ENCODE peak calls at places on chromosomes 12 and 14, in five cellular contexts. P is neural crest cell, A is AG10803, O is endothelial cell, T is epithelial cell of esophagus. B is an unnamed sample.

GRCh38 chr12:123164222-123164621 is 13.3 kb upstream of the PITPNM2 start:
- DNase-seq in P (no peak), O (no peak), T (peak; percentile 64), A (no peak), B (no peak)

GRCh38 chr12:131052891-131053290 is 99.2 kb downstream of the ADGRD1 start:
- DNase-seq in P (no peak), T (no peak), O (no peak), A (no peak), B (no peak)

GRCh38 chr14:23433457-23433856 is 2.0 kb downstream of the MYH7 start:
- DNase-seq in T (no peak), A (no peak), O (no peak), P (no peak), B (no peak)

GRCh38 chr14:38297681-38298080 is 41.8 kb upstream of the CLEC14A start:
- DNase-seq in A (peak; percentile 46), T (no peak), O (no peak), P (no peak), B (no peak)

GRCh38 chr12:68113644-68114043 is 45.9 kb downstream of the IFNG start:
- DNase-seq in O (no peak), P (no peak), T (peak; percentile 29), A (no peak), B (no peak)

GRCh38 chr14:61598980-61599379 is 96.3 kb upstream of the HIF1A start:
- DNase-seq in O (no peak), A (no peak), P (no peak), T (no peak), B (no peak)

GRCh38 chr12:92360543-92360942 is 214.9 kb upstream of the BTG1 start:
- DNase-seq in T (no peak), P (no peak), O (no peak), A (no peak), B (no peak)

GRCh38 chr14:55448146-55448614 is 7.8 kb upstream of the TBPL2 start:
- DNase-seq in P (no peak), A (peak; percentile 91), O (no peak), T (peak; percentile 98), B (no peak)

GRCh38 chr14:72518809-72519377 is 375.0 kb downstream of the DPF3 start:
- DNase-seq in A (no peak), P (no peak), T (no peak), O (no peak), B (no peak)

GRCh38 chr14:75221797-75222196 is 45.4 kb upstream of the TMED10 start:
- DNase-seq in T (peak; percentile 77), A (no peak), P (no peak), O (no peak), B (no peak)

GRCh38 chr12:44930972-44931600 is 55.0 kb upstream of the NELL2 start:
- DNase-seq in O (no peak), P (no peak), A (peak; percentile 69), T (peak; percentile 66), B (peak; percentile 20)

GRCh38 chr14:71117839-71118743 is 210.8 kb downstream of the PCNX1 start:
- DNase-seq in T (peak; percentile 95), O (no peak), P (no peak), A (peak; percentile 57), B (no peak)

GRCh38 chr14:71403673-71404072 is 496.4 kb downstream of the PCNX1 start:
- DNase-seq in T (peak; percentile 70), A (no peak), O (peak; percentile 6), P (no peak), B (no peak)

GRCh38 chr14:92637228-92637627 is 111.2 kb downstream of the LGMN start:
- DNase-seq in O (no peak), P (peak; percentile 18), T (no peak), A (no peak), B (peak; percentile 35)

DNA sequence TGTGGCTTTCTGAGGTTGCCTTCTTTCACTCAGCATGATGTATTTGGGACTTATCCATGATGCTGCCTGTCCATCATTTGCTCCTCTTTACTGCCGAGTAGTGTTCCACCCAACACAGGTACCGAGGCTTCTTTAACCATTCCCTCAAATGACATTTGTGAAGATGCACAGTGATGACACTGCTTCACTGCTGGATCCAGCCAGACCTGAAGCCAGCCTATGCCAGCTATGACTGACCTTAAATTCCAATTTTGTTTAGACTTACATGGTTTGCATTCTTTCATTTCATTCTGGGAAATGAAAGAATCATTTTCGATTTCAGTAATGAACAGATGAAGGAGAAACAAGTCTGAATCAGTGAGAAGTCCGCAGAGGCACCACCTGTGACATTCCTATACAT is 271.0 kb downstream of the AACS start:
- DNase-seq in O (no peak), T (no peak), A (no peak), P (no peak), B (no peak)
- TF ChIP-seq CTCF in O (no peak), T (no peak), A (no peak), P (no peak), B (no peak)

GRCh38 chr14:51369814-51370213 is 129.8 kb downstream of the TMX1 start:
- DNase-seq in P (no peak), T (no peak), O (peak; percentile 5), A (no peak), B (no peak)
- TF ChIP-seq CTCF in P (peak; percentile 52), T (peak; percentile 7), O (peak; percentile 51), A (peak; percentile 6), B (peak; percentile 17)

GRCh38 chr12:88944403-88944802 is 364.1 kb upstream of the KITLG start:
- DNase-seq in T (peak; percentile 81), O (no peak), P (no peak), A (peak; percentile 11), B (no peak)

GRCh38 chr12:88945041-88945732 is 364.9 kb upstream of the KITLG start:
- DNase-seq in A (no peak), T (no peak), P (no peak), O (no peak), B (no peak)

GRCh38 chr12:88951177-88951576 is 370.9 kb upstream of the KITLG start:
- DNase-seq in P (no peak), T (no peak), O (no peak), A (no peak), B (no peak)

GRCh38 chr12:88947486-88948043 is 367.3 kb upstream of the KITLG start:
- DNase-seq in O (no peak), T (no peak), A (no peak), P (no peak), B (no peak)

DNA sequence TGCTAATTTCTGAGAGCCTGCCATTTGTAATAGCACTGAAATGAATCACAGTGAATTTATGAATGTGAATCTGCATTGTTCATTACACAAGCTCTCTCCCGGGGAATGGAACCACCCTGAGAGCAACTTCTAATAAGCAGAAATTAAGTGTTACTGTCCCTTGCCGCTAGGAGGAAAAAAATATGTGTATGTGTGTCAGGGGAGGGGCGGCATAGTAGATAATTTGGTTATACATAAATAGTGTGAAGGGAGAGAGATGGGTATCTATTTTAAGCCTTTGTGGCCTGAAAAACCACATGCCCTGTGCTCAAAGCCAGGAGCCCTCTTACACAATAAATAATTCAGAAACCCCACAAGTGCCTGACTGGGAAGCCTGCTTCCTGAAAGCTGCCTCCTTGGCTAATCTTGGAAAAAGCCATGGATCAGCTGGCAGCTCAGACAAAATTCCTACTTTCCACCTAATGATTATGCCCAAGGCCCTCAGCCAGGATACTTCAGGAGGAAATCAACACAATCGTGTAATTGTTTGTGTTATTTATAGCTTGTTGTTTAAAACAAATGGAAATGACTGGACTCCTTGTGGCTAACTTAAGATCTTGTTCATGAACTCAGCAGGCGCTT is 366.2 kb upstream of the KITLG start:
- DNase-seq in P (no peak), T (peak; percentile 69), O (no peak), A (peak; percentile 98), B (no peak)
- TF ChIP-seq CTCF in P (no peak), T (no peak), O (no peak), A (peak; percentile 51), B (no peak)

DNA sequence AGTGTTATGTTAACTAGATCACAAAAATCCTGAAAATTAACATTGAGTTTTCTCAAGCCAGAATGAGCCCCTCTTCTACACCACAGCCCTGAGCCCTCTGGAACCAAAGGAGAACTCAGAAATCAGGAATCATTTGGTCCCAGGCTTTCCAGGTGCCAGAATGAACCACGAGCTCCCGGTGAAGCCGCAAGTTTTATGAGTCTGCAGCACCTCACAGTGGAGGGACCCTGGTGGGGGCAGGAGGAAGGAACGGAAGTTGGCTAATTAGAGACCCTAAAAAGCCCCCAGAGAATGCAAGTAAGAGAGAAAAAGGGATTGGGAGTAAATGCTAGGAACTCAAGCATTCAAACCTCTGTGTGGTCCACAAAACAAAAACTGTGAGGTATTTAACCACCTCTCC is 52.9 kb upstream of the BCL2L14 start:
- DNase-seq in T (no peak), O (peak; percentile 18), P (no peak), A (no peak), B (no peak)
- TF ChIP-seq CTCF in T (no peak), O (no peak), P (peak; percentile 46), A (peak; percentile 30), B (no peak)